ENCODE peak calls at places on chromosomes 1 and 21, in nine cellular contexts. K is BE2C, Z is stomach, X is right lobe of liver, D is tibial artery, Q is IMR-90, P is left ventricle myocardium inferior, I is transverse colon, B is endodermal cell. G is an unnamed sample. For H3K9me3 and H3K36me3, the result is how much of the 10 kb centered on the place peaks cover.

GRCh38 chr1:64601207-64601606 is 131.3 kb downstream of the CACHD1 start:
- DNase-seq in K (peak), Z (no peak), X (no peak), D (no peak), Q (no peak), P (no peak), I (no peak), B (no peak), G (no peak)

GRCh38 chr1:153669606-153670005 is 1.2 kb downstream of the ILF2 start:
- DNase-seq in K (no peak), Z (no peak), X (no peak), D (no peak), Q (no peak), P (no peak), I (no peak), B (no peak), G (no peak)

GRCh38 chr1:185376288-185376687 is 59.2 kb upstream of the IVNS1ABP start:
- DNase-seq in K (no peak), Z (no peak), X (no peak), D (no peak), Q (no peak), P (no peak), I (no peak), B (no peak), G (no peak)

GRCh38 chr1:101221945-101222429 is 14.8 kb upstream of the S1PR1 start:
- DNase-seq in K (no peak), Z (no peak), X (no peak), D (no peak), Q (no peak), P (no peak), I (no peak), B (no peak), G (no peak)

GRCh38 chr1:150560011-150560438 is 10.8 kb downstream of the ADAMTSL4 start:
- DNase-seq in K (peak), Z (peak), X (peak), D (peak), Q (no peak), P (peak), I (peak), B (peak), G (peak)

GRCh38 chr1:77218477-77219165 is 609 bp downstream of the PIGK start:
- DNase-seq in K (no peak), Z (no peak), X (no peak), D (no peak), Q (peak), P (no peak), I (no peak), B (no peak), G (no peak)

GRCh38 chr1:178004926-178005391 is 35.1 kb upstream of the SEC16B start:
- DNase-seq in K (no peak), Z (no peak), X (no peak), D (no peak), Q (peak), P (no peak), I (no peak), B (no peak), G (no peak)

GRCh38 chr1:77592906-77593305 is 89.6 kb downstream of the ZZZ3 start:
- DNase-seq in K (no peak), Z (no peak), X (no peak), D (no peak), Q (no peak), P (no peak), I (no peak), B (no peak), G (no peak)

GRCh38 chr1:244271909-244272308 is 179.8 kb downstream of the ADSS2 start:
- DNase-seq in K (no peak), Z (no peak), X (no peak), D (no peak), Q (no peak), P (no peak), I (no peak), B (no peak), G (no peak)

GRCh38 chr21:42851812-42852665 is 27.3 kb downstream of the WDR4 start:
- DNase-seq in K (no peak), Z (no peak), X (no peak), D (no peak), Q (no peak), P (no peak), I (no peak), B (no peak), G (no peak)

GRCh38 chr21:46031484-46031883 is 49.9 kb downstream of the COL6A1 start:
- DNase-seq in K (no peak), Z (no peak), X (no peak), D (no peak), Q (no peak), P (no peak), I (no peak), B (no peak), G (no peak)

GRCh38 chr1:175252561-175252960 is 60.0 kb upstream of the KIAA0040 start:
- DNase-seq in K (no peak), Z (no peak), X (no peak), D (no peak), Q (no peak), P (no peak), I (no peak), B (no peak), G (no peak)

GRCh38 chr1:223097713-223098112 is 45.3 kb downstream of the TLR5 start:
- DNase-seq in K (no peak), Z (no peak), X (no peak), D (peak), Q (no peak), P (no peak), I (no peak), B (no peak), G (no peak)

GRCh38 chr21:43880111-43880985 is 15.3 kb downstream of the AGPAT3 start:
- DNase-seq in K (no peak), Z (peak), X (peak), D (peak), Q (peak), P (no peak), I (no peak), B (no peak), G (no peak)

GRCh38 chr1:30372792-30373433 is 350.5 kb downstream of the MATN1 start:
- DNase-seq in K (no peak), Z (peak), X (no peak), D (peak), Q (no peak), P (no peak), I (no peak), B (peak), G (no peak)

GRCh38 chr1:85386068-85386722 is 78.8 kb downstream of the DDAH1 start:
- DNase-seq in K (no peak), Z (no peak), X (no peak), D (no peak), Q (no peak), P (no peak), I (no peak), B (no peak), G (no peak)

GRCh38 chr1:86504130-86504479 is 35.4 kb downstream of the CLCA1 start:
- DNase-seq in K (no peak), Z (no peak), X (no peak), D (no peak), Q (no peak), P (no peak), I (no peak), B (peak), G (no peak)

GRCh38 chr1:86504895-86505625 is 36.3 kb downstream of the CLCA1 start:
- DNase-seq in K (no peak), Z (no peak), X (no peak), D (no peak), Q (no peak), P (no peak), I (peak), B (no peak), G (no peak)

GRCh38 chr1:86502721-86503430 is 34.1 kb downstream of the CLCA1 start:
- DNase-seq in K (no peak), Z (no peak), X (no peak), D (no peak), Q (no peak), P (no peak), I (peak), B (peak), G (no peak)

GRCh38 chr1:86500731-86501130 is 32.0 kb downstream of the CLCA1 start:
- DNase-seq in K (no peak), Z (no peak), X (no peak), D (no peak), Q (peak), P (no peak), I (no peak), B (no peak), G (no peak)

DNA sequence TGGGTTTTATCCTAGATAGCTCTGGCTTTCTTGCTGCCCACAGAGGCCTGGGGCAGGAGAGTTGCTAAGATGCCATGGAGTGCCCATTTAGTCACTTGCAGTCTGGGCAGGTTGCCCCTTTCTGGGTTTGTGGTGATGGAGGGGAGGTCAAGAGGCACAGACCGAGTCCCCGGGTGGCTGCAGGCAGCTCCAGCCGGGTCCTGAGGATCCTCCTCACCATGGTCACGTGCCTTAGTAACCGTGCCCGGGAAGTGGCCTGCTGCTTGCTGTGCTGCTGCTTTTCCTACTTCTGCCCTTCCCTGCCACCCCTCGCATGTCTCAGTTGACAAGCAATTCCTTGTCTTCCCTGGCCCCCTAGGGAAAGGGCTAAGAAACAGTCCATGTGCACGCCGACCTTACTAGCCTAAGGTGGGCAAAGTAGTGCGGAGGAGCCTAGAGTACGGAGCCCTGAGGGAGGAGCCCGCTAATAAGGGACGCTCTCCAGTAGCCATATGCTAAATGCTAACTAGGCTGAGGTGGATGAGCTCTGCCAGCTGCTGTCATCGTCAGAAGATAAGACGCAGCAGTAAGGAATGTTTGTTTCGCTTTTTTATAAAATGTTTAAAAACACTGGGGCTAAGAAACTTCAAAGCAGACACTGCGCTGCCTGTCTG is 34.9 kb downstream of the CLCA1 start:
- DNase-seq in K (no peak), Z (no peak), X (no peak), D (no peak), Q (peak), P (peak), I (peak), B (peak), G (peak)
- H3K4me3 ChIP-seq in K (no peak), Z (peak), X (peak), D (peak), Q (no peak), P (peak), I (no peak), B (peak), G (no peak)

GRCh38 chr21:34144224-34144623 is 70.8 kb downstream of the MRPS6 start:
- DNase-seq in K (no peak), Z (no peak), X (no peak), D (peak), Q (no peak), P (no peak), I (no peak), B (no peak), G (no peak)

GRCh38 chr21:34152500-34152899 is 79.1 kb downstream of the MRPS6 start:
- DNase-seq in K (no peak), Z (no peak), X (no peak), D (no peak), Q (no peak), P (no peak), I (no peak), B (no peak), G (no peak)

GRCh38 chr21:34143783-34144182 is 70.4 kb downstream of the MRPS6 start:
- DNase-seq in K (no peak), Z (no peak), X (no peak), D (peak), Q (no peak), P (no peak), I (no peak), B (no peak), G (no peak)

GRCh38 chr21:34147835-34148804 is 74.7 kb downstream of the MRPS6 start:
- DNase-seq in K (no peak), Z (no peak), X (no peak), D (no peak), Q (peak), P (no peak), I (no peak), B (no peak), G (no peak)

DNA sequence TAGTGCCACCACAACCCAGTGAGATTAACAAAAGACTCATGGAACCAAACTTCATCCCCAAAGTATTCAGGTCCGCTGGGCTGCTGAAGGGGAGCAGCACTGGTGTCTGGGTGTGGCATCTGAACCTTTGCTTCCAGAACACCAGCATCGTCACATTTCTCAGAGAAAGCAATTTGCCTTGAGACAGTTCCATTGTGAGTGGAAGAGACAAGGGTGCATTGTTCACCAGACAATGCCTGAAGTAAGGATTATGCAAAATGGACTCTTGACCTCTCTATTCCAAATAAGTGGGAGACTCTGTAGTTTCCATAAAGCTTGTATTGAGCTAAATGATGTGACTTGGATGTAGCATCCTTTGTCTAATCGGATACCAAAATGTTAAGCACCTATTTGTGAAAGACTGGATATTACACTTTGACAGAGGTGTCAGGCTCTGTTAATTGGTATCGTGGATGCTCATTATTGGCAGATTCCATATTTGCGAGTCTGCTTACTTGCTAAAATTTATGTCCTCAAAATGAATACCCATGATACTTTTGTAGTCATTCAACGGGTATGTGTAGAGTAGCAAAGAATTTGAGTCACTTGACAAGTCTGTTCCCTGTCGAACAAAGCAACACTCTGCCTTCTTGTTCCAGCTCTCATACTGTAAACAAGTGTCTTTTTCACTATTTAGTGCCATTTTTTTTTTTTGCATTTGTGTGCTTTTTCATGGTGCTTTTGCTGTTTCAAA is 75.6 kb downstream of the MRPS6 start:
- DNase-seq in K (no peak), Z (no peak), X (no peak), D (no peak), Q (no peak), P (no peak), I (no peak), B (no peak), G (no peak)
- H3K9me3 ChIP-seq in K (under half), Z (under half), X (under half), D (under half), Q (under half), P (under half), I (under half), B (under half), G (under half)

GRCh38 chr1:115697619-115698018 is 55.8 kb downstream of the VANGL1 start:
- DNase-seq in K (no peak), Z (no peak), X (no peak), D (no peak), Q (no peak), P (no peak), I (no peak), B (no peak), G (no peak)

GRCh38 chr1:115687744-115688143 is 46.0 kb downstream of the VANGL1 start:
- DNase-seq in K (no peak), Z (no peak), X (no peak), D (no peak), Q (no peak), P (no peak), I (no peak), B (no peak), G (no peak)

DNA sequence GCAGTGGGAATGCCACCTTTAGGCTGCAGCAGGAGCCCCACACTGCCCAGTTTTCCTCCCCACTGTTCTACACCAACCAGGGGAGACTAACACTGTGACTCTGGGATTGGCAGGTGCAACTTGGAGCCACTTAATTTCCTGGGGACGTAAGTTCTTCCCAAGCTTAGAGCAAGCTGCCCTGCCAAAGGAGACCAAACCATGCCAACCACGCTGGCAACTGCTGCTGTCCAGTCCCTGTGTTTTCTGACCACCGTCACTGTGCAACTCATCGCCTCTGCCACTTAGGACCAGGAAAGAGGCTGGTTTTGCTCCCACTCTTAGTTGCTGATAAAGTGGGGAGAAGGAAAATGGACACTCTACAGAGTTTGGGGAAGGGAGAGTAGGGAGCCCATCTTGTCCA is 50.5 kb downstream of the VANGL1 start:
- DNase-seq in K (no peak), Z (no peak), X (no peak), D (no peak), Q (no peak), P (no peak), I (no peak), B (no peak), G (no peak)
- H3K36me3 ChIP-seq in K (under half), Z (half or more), X (under half), D (under half), Q (under half), P (under half), I (under half), B (half or more), G (under half)

GRCh38 chr1:92808353-92808752 is 23.4 kb upstream of the EVI5 start:
- DNase-seq in K (no peak), Z (no peak), X (no peak), D (no peak), Q (no peak), P (no peak), I (no peak), B (no peak), G (no peak)

GRCh38 chr1:92803140-92803887 is 18.4 kb upstream of the EVI5 start:
- DNase-seq in K (no peak), Z (no peak), X (no peak), D (no peak), Q (no peak), P (no peak), I (no peak), B (no peak), G (no peak)

GRCh38 chr1:92805216-92805615 is 20.3 kb upstream of the EVI5 start:
- DNase-seq in K (no peak), Z (no peak), X (no peak), D (no peak), Q (peak), P (no peak), I (no peak), B (no peak), G (no peak)

DNA sequence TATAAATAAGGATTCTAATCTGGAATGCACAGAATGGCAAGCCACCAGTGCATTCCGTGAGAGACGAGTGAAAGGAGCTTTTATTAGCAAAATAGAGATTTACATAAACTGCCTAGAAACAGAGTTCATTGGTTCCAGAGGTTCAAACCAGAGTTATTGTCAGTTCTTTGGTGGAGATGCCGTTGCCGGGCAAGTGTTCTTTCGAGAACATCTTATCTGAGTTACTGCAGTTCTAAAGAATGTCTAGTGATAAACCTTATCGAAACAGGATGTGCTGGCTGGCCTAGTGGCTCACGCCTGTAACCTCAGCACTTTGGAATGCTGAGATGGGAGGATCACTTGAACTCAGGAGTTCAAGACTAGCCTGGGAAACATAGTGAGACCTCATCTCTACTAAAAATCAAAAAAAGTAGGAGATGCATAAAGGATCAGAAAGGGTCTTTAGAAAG is 19.8 kb upstream of the EVI5 start:
- DNase-seq in K (peak), Z (peak), X (peak), D (peak), Q (peak), P (peak), I (peak), B (peak), G (peak)
- H3K4me3 ChIP-seq in K (no peak), Z (no peak), X (no peak), D (no peak), Q (no peak), P (peak), I (no peak), B (peak), G (no peak)

DNA sequence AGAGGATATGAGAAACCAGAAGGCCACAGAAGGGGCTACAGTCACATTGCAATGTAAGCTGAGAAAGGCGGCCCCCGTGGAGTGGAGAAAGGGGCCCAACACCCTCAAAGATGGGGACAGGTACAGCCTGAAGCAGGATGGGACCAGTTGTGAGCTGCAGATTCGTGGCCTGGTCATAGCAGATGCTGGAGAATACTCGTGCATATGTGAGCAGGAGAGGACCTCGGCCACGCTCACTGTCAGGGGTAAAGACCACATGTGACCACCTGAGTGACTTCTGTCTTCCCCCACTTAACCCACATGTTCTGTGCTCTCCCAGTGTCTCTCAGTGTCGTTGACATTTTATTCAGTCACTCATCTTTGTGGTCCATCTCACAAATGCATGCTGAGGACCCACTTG is 92.1 kb downstream of the OBSCN start:
- DNase-seq in K (no peak), Z (no peak), X (no peak), D (no peak), Q (no peak), P (no peak), I (no peak), B (no peak), G (peak)
- H3K9me3 ChIP-seq in K (under half), Z (under half), X (under half), D (under half), Q (under half), P (under half), I (under half), B (half or more), G (under half)

DNA sequence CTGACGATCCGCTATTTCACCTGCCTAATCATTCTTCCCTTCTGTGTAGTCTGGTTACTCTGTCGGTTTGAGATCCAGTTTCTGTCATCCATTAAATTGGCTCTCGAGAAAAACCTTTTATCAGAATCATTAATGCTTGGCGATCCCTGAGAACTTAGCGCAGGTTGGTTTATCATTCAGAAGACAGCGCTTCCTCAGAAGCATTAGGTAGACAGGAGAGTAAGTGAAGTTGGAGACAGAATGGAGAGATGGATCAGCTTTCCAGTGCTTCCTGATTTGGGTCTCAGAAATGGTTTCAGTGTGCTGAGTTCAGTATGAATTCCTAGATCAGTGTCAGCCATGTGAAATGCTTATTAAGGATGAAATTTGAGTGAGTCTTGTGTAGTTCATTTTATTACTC is 1.3 kb downstream of the USP1 start:
- DNase-seq in K (no peak), Z (no peak), X (no peak), D (no peak), Q (no peak), P (no peak), I (no peak), B (no peak), G (no peak)
- H3K36me3 ChIP-seq in K (under half), Z (under half), X (under half), D (under half), Q (under half), P (under half), I (under half), B (under half), G (under half)

GRCh38 chr1:219928791-219929118 is 398 bp upstream of the SLC30A10 start:
- DNase-seq in K (no peak), Z (no peak), X (no peak), D (no peak), Q (no peak), P (no peak), I (no peak), B (no peak), G (no peak)
- H3K4me3 ChIP-seq in K (peak), Z (peak), X (peak), D (no peak), Q (no peak), P (peak), I (no peak), B (peak), G (no peak)